ENCODE peak calls at places on chromosomes 2 and 18, in five cellular contexts. W, F, A, C and L are unnamed samples.

GRCh38 chr2:28349546-28350165 is 43.0 kb upstream of the FOSL2 start:
- DNase-seq in W (no peak), F (no peak), A (no peak), C (no peak), L (no peak)

GRCh38 chr2:152126664-152127063 is 27.8 kb upstream of the CACNB4 start:
- DNase-seq in W (no peak), F (no peak), A (no peak), C (no peak), L (no peak)

GRCh38 chr2:146465460-146465859 is 1379.4 kb upstream of the ACVR2A start:
- DNase-seq in W (no peak), F (no peak), A (no peak), C (no peak), L (no peak)

GRCh38 chr2:241771286-241772062 is 5.1 kb upstream of the GAL3ST2 start:
- DNase-seq in W (no peak), F (no peak), A (no peak), C (peak), L (no peak)

GRCh38 chr2:100262043-100262442 is 60.3 kb downstream of the LONRF2 start:
- DNase-seq in W (no peak), F (no peak), A (no peak), C (no peak), L (no peak)

GRCh38 chr2:77816618-77817017 is 294.4 kb upstream of the LRRTM4 start:
- DNase-seq in W (no peak), F (no peak), A (no peak), C (no peak), L (no peak)

GRCh38 chr2:115739574-115739973 is 1297.1 kb downstream of the DPP10 start:
- DNase-seq in W (no peak), F (no peak), A (no peak), C (no peak), L (no peak)

GRCh38 chr2:6824962-6825361 is 40.7 kb downstream of the CMPK2 start:
- DNase-seq in W (no peak), F (peak), A (no peak), C (peak), L (peak)

GRCh38 chr2:154195644-154196221 is 324.0 kb downstream of the GALNT13 start:
- DNase-seq in W (no peak), F (peak), A (no peak), C (no peak), L (no peak)

GRCh38 chr2:177799531-177799930 is 273.0 kb downstream of the PDE11A start:
- DNase-seq in W (peak), F (no peak), A (peak), C (peak), L (no peak)

GRCh38 chr2:133271105-133271504 is 297.2 kb downstream of the NCKAP5 start:
- DNase-seq in W (no peak), F (peak), A (no peak), C (no peak), L (no peak)

GRCh38 chr2:65164379-65165023 is 34.6 kb upstream of the RAB1A start:
- DNase-seq in W (no peak), F (peak), A (peak), C (no peak), L (no peak)

GRCh38 chr2:238894950-238895298 is 47.0 kb downstream of the TWIST2 start:
- DNase-seq in W (no peak), F (no peak), A (no peak), C (no peak), L (no peak)

GRCh38 chr2:121791801-121792221 is 36.4 kb downstream of the TSN start:
- DNase-seq in W (no peak), F (no peak), A (no peak), C (no peak), L (no peak)

GRCh38 chr2:171260471-171261424 is 100.1 kb upstream of the TLK1 start:
- DNase-seq in W (no peak), F (no peak), A (no peak), C (no peak), L (no peak)

GRCh38 chr18:41126541-41127235 is 828.3 kb upstream of the PIK3C3 start:
- DNase-seq in W (no peak), F (peak), A (no peak), C (no peak), L (peak)

GRCh38 chr18:9290171-9290570 is 44.4 kb upstream of the TWSG1 start:
- DNase-seq in W (no peak), F (no peak), A (no peak), C (no peak), L (no peak)

GRCh38 chr2:120949957-120950590 is 214.4 kb downstream of the GLI2 start:
- DNase-seq in W (no peak), F (peak), A (no peak), C (no peak), L (no peak)

GRCh38 chr18:79030680-79031079 is 38.5 kb upstream of the ATP9B start:
- DNase-seq in W (no peak), F (no peak), A (no peak), C (no peak), L (no peak)

GRCh38 chr18:79022603-79023002 is 43.0 kb downstream of the SALL3 start:
- DNase-seq in W (no peak), F (no peak), A (no peak), C (no peak), L (no peak)

GRCh38 chr18:79026491-79026890 is 42.7 kb upstream of the ATP9B start:
- DNase-seq in W (no peak), F (no peak), A (no peak), C (no peak), L (no peak)
- TF ChIP-seq CTCF in W (no peak), F (no peak), A (no peak), C (no peak), L (no peak)

DNA sequence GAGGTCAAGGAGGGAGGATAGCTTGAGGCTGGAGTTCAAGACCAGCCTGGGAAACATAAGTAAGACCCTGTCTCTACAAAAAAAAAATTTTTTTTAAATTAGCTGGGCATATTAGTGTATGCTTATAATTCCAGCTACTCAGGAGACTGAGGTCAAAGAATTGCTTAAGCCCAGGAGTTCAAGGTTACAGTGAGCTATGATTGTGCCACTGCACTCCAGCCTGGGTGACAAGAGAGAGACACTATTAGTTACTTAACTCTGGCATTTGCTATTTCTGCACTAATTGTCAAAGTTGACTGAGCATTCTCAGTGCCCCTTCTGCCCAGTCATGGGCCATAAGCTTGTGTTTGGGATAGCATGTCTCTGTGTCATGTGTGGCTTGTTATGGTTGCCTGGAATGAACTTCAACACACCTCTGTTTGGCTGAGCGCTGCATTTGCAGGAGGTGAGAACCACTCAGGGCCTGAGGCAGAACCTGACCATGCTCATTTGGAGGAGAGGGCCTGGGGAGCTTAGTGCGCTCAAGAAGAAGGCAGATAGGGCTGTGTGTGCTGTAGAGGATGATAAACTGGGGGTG is 77.7 kb downstream of the SH3RF3 start:
- DNase-seq in W (no peak), F (no peak), A (no peak), C (no peak), L (no peak)
- TF ChIP-seq CTCF in W (no peak), F (no peak), A (no peak), C (no peak), L (no peak)

GRCh38 chr2:179195146-179195545 is 69.5 kb downstream of the SESTD1 start:
- DNase-seq in W (no peak), F (no peak), A (no peak), C (no peak), L (no peak)

GRCh38 chr2:179191110-179191509 is 73.5 kb downstream of the SESTD1 start:
- DNase-seq in W (no peak), F (no peak), A (no peak), C (no peak), L (no peak)

DNA sequence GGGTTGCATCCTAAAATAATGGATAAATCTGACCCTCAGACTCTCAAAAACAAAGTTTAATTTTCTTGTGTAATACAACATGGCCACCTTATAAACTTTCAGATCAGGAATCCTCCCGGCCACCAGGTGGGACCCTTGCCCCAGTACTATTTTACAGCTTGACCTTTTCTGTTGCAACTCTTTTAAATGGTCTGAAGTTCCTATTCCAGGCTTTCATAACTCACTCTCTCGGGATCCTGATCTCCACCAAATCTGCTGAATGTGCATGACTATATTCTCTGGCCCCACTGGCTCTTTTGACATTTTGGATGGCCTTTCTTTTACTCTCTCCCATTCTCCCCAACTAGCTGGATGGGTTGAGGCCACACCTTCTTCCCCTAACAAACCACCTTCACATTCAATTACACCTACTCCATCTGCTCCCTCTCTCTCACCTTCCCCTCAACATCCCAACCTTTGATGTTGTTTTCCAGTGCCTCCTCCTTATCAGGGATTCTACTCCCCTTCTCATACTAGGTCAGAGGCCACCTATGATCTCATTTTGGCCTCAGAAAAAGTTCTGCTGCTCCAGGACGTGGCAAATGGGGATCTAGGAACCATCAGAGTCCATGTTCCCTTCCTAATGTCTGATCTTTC is 70.8 kb downstream of the SESTD1 start:
- DNase-seq in W (no peak), F (no peak), A (no peak), C (no peak), L (no peak)
- TF ChIP-seq CTCF in W (no peak), F (no peak), A (no peak), C (no peak), L (no peak)

GRCh38 chr18:58128286-58129018 is 84.4 kb downstream of the NEDD4L start:
- DNase-seq in W (no peak), F (peak), A (no peak), C (no peak), L (no peak)

GRCh38 chr18:58125756-58126155 is 81.7 kb downstream of the NEDD4L start:
- DNase-seq in W (no peak), F (no peak), A (no peak), C (no peak), L (no peak)

GRCh38 chr18:58132595-58133191 is 88.7 kb downstream of the NEDD4L start:
- DNase-seq in W (no peak), F (no peak), A (no peak), C (no peak), L (no peak)

GRCh38 chr18:58125183-58125582 is 81.2 kb downstream of the NEDD4L start:
- DNase-seq in W (no peak), F (no peak), A (no peak), C (no peak), L (no peak)

GRCh38 chr18:58129019-58129374 is 85.0 kb downstream of the NEDD4L start:
- DNase-seq in W (no peak), F (no peak), A (no peak), C (no peak), L (no peak)
- TF ChIP-seq CTCF in W (no peak), F (no peak), A (no peak), C (no peak), L (no peak)

GRCh38 chr18:5975111-5975622 is 79.8 kb upstream of the TMEM200C start:
- DNase-seq in W (no peak), F (peak), A (no peak), C (no peak), L (peak)
- TF ChIP-seq CTCF in W (no peak), F (peak), A (no peak), C (no peak), L (no peak)

GRCh38 chr2:636649-637405 is 40.4 kb downstream of the TMEM18 start:
- DNase-seq in W (peak), F (peak), A (peak), C (peak), L (peak)
- TF ChIP-seq CTCF in W (peak), F (peak), A (peak), C (peak), L (peak)

GRCh38 chr2:126403039-126403666 is 252.8 kb upstream of the GYPC start:
- DNase-seq in W (no peak), F (no peak), A (no peak), C (no peak), L (no peak)

GRCh38 chr2:126408671-126409070 is 247.3 kb upstream of the GYPC start:
- DNase-seq in W (no peak), F (no peak), A (no peak), C (no peak), L (no peak)

GRCh38 chr2:126409850-126410249 is 246.1 kb upstream of the GYPC start:
- DNase-seq in W (no peak), F (no peak), A (no peak), C (no peak), L (no peak)

DNA sequence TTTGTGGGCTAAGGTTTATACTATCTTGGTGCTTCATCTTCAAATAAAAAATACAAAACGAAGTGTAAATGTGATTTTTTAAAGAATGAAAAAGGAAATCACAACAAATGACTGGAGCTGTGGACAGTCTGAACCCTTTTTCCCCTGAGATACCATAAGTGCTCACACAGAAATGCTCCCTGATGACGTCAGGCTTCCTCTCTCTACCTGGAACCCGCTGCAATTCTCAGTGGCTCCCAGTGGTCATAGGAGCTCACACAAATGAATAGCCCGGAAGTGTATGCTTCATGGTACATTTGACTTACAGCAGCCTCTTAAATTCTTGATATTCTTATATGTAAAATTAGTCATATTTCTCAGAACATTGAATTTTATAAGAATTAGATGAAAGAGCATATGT is 249.7 kb upstream of the GYPC start:
- DNase-seq in W (no peak), F (no peak), A (no peak), C (no peak), L (no peak)
- TF ChIP-seq CTCF in W (no peak), F (no peak), A (no peak), C (no peak), L (no peak)

GRCh38 chr2:102051659-102052366 is 60.1 kb downstream of the IL1R2 start:
- DNase-seq in W (no peak), F (peak), A (no peak), C (no peak), L (no peak)
- TF ChIP-seq CTCF in W (no peak), F (no peak), A (no peak), C (no peak), L (no peak)

GRCh38 chr2:79530443-79530842 is 17.6 kb downstream of the CTNNA2 start:
- DNase-seq in W (no peak), F (peak), A (no peak), C (no peak), L (no peak)
- TF ChIP-seq CTCF in W (peak), F (no peak), A (no peak), C (peak), L (no peak)